ENCODE peak calls at places on chromosome 12, in four cellular contexts. G, U, Q and D are unnamed samples.

GRCh38 chr12:45076417-45077031 is 25.6 kb upstream of the DBX2 start:
- DNase-seq in Q (no peak), G (no peak), U (no peak), D (no peak)

GRCh38 chr12:109074866-109075265 is 18.4 kb downstream of the ALKBH2 start:
- DNase-seq in G (no peak), Q (no peak), U (no peak), D (no peak)

GRCh38 chr12:85575115-85576096 is 260.8 kb downstream of the RASSF9 start:
- DNase-seq in U (no peak), Q (peak; percentile 48), G (no peak), D (no peak)

GRCh38 chr12:79776111-79776510 is 85.3 kb upstream of the PAWR start:
- DNase-seq in G (no peak), U (no peak), Q (peak; percentile 75), D (no peak)

GRCh38 chr12:5733136-5733755 is 211.8 kb downstream of the ANO2 start:
- DNase-seq in G (no peak), U (no peak), Q (peak; percentile 17), D (no peak)

GRCh38 chr12:49369723-49370145 is 2.5 kb downstream of the SPATS2 start:
- DNase-seq in Q (peak; percentile 49), U (no peak), G (no peak), D (no peak)

GRCh38 chr12:74539765-74540526 is 2.3 kb downstream of the ATXN7L3B start:
- DNase-seq in U (no peak), Q (no peak), G (no peak), D (no peak)

GRCh38 chr12:6961695-6962284 is 8.7 kb downstream of the PHB2 start:
- DNase-seq in Q (peak; percentile 81), G (peak; percentile 52), U (peak; percentile 78), D (peak; percentile 79)

GRCh38 chr12:91926810-91927209 is 218.8 kb downstream of the BTG1 start:
- DNase-seq in Q (peak; percentile 69), G (no peak), U (no peak), D (no peak)

GRCh38 chr12:32455607-32456063 is 56.3 kb downstream of the FGD4 start:
- DNase-seq in G (no peak), Q (peak; percentile 74), U (no peak), D (no peak)

GRCh38 chr12:117494833-117495714 is 133.6 kb upstream of the NOS1 start:
- DNase-seq in U (no peak), Q (no peak), G (no peak), D (no peak)

GRCh38 chr12:44314007-44314500 is 478.2 kb downstream of the TMEM117 start:
- DNase-seq in U (no peak), Q (peak; percentile 38), G (no peak), D (no peak)

GRCh38 chr12:77366616-77367015 is 301.2 kb upstream of the E2F7 start:
- DNase-seq in G (no peak), Q (no peak), U (no peak), D (no peak)

GRCh38 chr12:46371718-46372130 is 849 bp downstream of the SLC38A2 start:
- DNase-seq in G (peak; percentile 71), Q (peak; percentile 49), U (peak; percentile 87), D (peak; percentile 25)

GRCh38 chr12:46452061-46452615 is 79.6 kb upstream of the SLC38A2 start:
- DNase-seq in Q (peak; percentile 66), U (no peak), G (no peak), D (no peak)

GRCh38 chr12:123119808-123120207 is 31.1 kb downstream of the PITPNM2 start:
- DNase-seq in G (peak; percentile 39), Q (no peak), U (no peak), D (no peak)

GRCh38 chr12:85273411-85274075 is 6.5 kb upstream of the ALX1 start:
- DNase-seq in G (no peak), Q (no peak), U (no peak), D (no peak)

GRCh38 chr12:80937391-80938238 is at the start of gene LIN7A:
- DNase-seq in U (peak; percentile 48), Q (peak; percentile 46), G (no peak), D (peak; percentile 60)

GRCh38 chr12:47988073-47989022 is 15.9 kb downstream of the COL2A1 start:
- DNase-seq in U (peak; percentile 38), G (no peak), Q (peak; percentile 42), D (no peak)

GRCh38 chr12:119115296-119115905 is 63.3 kb upstream of the HSPB8 start:
- DNase-seq in U (no peak), Q (peak; percentile 18), G (no peak), D (peak; percentile 66)

GRCh38 chr12:71786840-71787239 is 32.2 kb downstream of the RAB21 start:
- DNase-seq in G (no peak), Q (no peak), U (no peak), D (no peak)

GRCh38 chr12:43675048-43675904 is 83.3 kb downstream of the PUS7L start:
- DNase-seq in G (no peak), U (no peak), Q (peak; percentile 7), D (no peak)

GRCh38 chr12:104524026-104524425 is 67.3 kb downstream of the CHST11 start:
- DNase-seq in Q (no peak), G (no peak), U (no peak), D (no peak)

GRCh38 chr12:79934309-79935020 is 432 bp downstream of the PPP1R12A start:
- DNase-seq in Q (peak; percentile 56), U (peak; percentile 85), G (peak; percentile 48), D (peak; percentile 13)

DNA sequence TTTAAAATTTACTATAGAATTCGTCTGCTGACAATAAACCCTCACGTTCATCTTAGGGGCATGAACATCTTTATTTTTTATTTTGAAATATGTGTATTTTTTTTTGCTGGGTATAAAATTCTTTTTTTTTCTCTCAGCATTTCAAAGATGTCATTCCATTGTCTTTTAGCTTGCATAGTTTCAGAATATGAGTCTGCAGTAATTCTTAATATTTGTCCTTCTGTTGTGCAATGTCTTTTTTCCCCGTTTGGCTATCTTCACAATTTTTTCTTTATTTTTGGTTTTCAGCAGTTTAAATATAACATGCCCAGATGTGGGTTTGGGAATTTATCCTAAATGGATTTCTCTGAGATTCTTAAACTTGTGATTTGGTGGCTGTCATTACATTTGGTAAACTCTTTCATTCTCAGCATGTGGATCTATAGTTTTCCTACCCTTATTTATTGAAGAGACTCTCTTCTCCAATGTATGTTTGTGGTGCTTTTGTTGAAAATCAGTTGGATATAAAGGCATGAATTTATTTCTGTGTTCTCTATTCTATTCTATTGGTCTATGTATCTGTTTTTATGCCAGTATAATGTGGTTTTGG is 37.8 kb upstream of the PLBD1 start:
- DNase-seq in U (no peak), Q (no peak), G (no peak), D (no peak)
- TF ChIP-seq CTCF in U (no peak), Q (no peak), G (no peak), D (no peak)

DNA sequence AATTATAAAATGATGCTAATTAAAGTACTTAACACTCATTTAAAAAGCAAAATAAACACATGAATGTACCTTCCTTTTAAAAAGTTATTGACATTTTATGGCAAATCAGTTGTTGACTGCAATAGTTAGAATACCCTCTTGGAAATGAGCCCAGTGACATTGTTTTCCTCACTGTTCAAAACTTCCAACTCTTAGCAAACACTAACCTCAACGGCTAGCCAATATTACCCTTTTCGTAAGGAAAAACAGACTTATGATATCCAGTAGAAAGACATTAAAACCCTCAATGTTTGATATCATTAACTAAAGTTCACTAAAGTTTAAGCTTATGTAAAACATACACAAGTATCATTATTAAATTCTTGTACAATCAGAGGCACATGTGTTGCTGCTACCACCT is 83.6 kb downstream of the EPS8 start:
- DNase-seq in G (no peak), Q (no peak), U (no peak), D (no peak)
- H3K4me1 ChIP-seq in G (no peaks in the 10 kb centered on the region), Q (peaks cover 8% of the 10 kb centered on the region), U (peaks cover 98% of the 10 kb centered on the region), D (peaks cover 60% of the 10 kb centered on the region)

DNA sequence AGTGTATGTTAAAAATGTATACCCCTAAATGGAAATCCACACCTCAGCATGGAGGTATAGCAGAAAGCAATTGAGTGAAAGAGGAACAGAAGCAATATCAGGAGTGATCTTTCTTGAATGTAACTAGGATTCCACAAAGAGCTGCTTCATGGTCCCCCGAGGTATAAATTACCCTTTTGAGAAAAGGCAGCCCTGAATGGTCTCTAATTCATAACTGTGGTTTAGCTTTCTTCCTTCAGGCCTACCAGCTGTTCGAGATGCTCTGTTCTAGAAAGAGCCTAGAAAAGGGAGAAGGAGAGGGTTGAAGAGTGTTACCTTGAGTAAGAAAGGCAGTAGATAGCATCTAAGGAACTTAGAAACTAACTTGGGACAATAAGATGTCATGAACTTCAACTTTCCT is 42.9 kb upstream of the CSRNP2 start:
- DNase-seq in G (no peak), U (no peak), Q (no peak), D (no peak)
- H3K27ac ChIP-seq in G (no peak overlapping the region), U (no peak overlapping the region), Q (no peak overlapping the region), D (no peak overlapping the region)

GRCh38 chr12:100388382-100388781 is 31.5 kb downstream of the SLC17A8 start:
- DNase-seq in G (no peak), Q (no peak), U (no peak), D (no peak)

GRCh38 chr12:100393202-100393601 is 36.3 kb downstream of the SLC17A8 start:
- DNase-seq in U (no peak), G (no peak), Q (no peak), D (no peak)

GRCh38 chr12:100395811-100396210 is 38.9 kb downstream of the SLC17A8 start:
- DNase-seq in G (no peak), Q (no peak), U (no peak), D (no peak)

GRCh38 chr12:100391856-100392255 is 35.0 kb downstream of the SLC17A8 start:
- DNase-seq in Q (no peak), G (no peak), U (no peak), D (no peak)
- TF ChIP-seq CTCF in Q (peak; percentile 8), G (no peak), U (no peak), D (no peak)

GRCh38 chr12:57767317-57767716 is 439 bp upstream of the CYP27B1 start:
- DNase-seq in G (no peak), Q (no peak), U (no peak), D (no peak)

GRCh38 chr12:57770734-57771133 is 1.2 kb downstream of the METTL1 start:
- DNase-seq in G (no peak), U (peak; percentile 46), Q (no peak), D (no peak)

GRCh38 chr12:57771271-57771872 is 533 bp downstream of the METTL1 start:
- DNase-seq in U (peak; percentile 91), G (peak; percentile 86), Q (peak; percentile 90), D (peak; percentile 93)

GRCh38 chr12:57767876-57768275 is 998 bp upstream of the CYP27B1 start:
- DNase-seq in Q (no peak), U (peak; percentile 42), G (no peak), D (no peak)

DNA sequence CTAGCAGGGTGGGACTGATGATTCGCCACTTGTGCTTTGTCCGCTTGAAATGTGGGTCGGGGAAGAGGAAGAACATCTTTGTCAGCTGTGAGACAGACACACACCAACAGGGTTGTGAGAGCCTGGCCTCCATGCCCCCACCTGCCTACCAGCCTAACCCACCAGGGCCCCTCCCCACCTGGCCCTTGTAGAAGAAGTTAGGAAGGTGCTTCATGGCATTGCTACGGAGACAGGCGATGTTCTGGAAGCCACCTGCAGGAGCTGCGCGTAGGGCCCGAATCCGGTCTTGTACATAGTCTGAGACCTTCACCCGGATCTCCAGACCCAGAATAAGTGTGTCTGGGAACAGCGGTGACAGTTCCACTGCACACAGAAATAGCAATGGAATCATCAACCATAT is 2.3 kb downstream of the METTL1 start:
- DNase-seq in G (no peak), Q (no peak), U (no peak), D (no peak)
- H3K4me1 ChIP-seq in G (peaks cover 38% of the 10 kb centered on the region), Q (peaks cover 20% of the 10 kb centered on the region), U (peaks cover 50% of the 10 kb centered on the region), D (peaks cover 38% of the 10 kb centered on the region)

GRCh38 chr12:110369992-110370391 is 33.5 kb downstream of the ANAPC7 start:
- DNase-seq in U (no peak), G (no peak), Q (no peak), D (no peak)
- H3K27ac ChIP-seq in U (no peak overlapping the region), G (no peak overlapping the region), Q (no peak overlapping the region), D (no peak overlapping the region)

GRCh38 chr12:52122904-52123303 is 43.4 kb downstream of the SMIM41 start:
- DNase-seq in G (no peak), Q (no peak), U (no peak), D (no peak)
- TF ChIP-seq CTCF in G (no peak), Q (no peak), U (no peak), D (no peak)